ENCODE peak calls at places on chromosomes 6 and 20, in six cellular contexts. P, T, S, O, U and K are unnamed samples.

GRCh38 chr6:21648475-21649050 is 55.0 kb downstream of the SOX4 start:
- DNase-seq in P (no peak), T (no peak), S (no peak), O (no peak), U (no peak), K (no peak)

GRCh38 chr6:167570460-167571400 is 245.8 kb downstream of the TTLL2 start:
- DNase-seq in P (no peak), T (no peak), S (no peak), O (no peak), U (peak; percentile 40), K (no peak)

GRCh38 chr6:99130897-99131873 is 183.4 kb upstream of the FBXL4 start:
- DNase-seq in P (no peak), T (peak; percentile 7), S (no peak), O (no peak), U (no peak), K (no peak)

GRCh38 chr6:36615018-36615761 is 21.0 kb downstream of the SRSF3 start:
- DNase-seq in P (peak; percentile 60), T (peak; percentile 61), S (no peak), O (peak; percentile 39), U (peak; percentile 80), K (no peak)

GRCh38 chr6:7727951-7728854 is 2.3 kb downstream of the BMP6 start:
- DNase-seq in P (peak; percentile 45), T (no peak), S (no peak), O (peak; percentile 44), U (no peak), K (peak; percentile 38)

GRCh38 chr20:53611449-53611894 is 17.8 kb upstream of the ZNF217 start:
- DNase-seq in P (peak; percentile 90), T (no peak), S (no peak), O (no peak), U (peak; percentile 76), K (peak; percentile 37)

GRCh38 chr6:90478789-90479602 is 107.9 kb downstream of the MAP3K7 start:
- DNase-seq in P (peak; percentile 87), T (peak; percentile 83), S (peak; percentile 77), O (peak; percentile 86), U (peak; percentile 95), K (peak; percentile 89)

GRCh38 chr6:20997143-20997792 is 463.0 kb downstream of the CDKAL1 start:
- DNase-seq in P (no peak), T (no peak), S (no peak), O (no peak), U (no peak), K (no peak)

GRCh38 chr6:70706491-70707123 is 38.9 kb downstream of the SMAP1 start:
- DNase-seq in P (peak; percentile 41), T (peak; percentile 20), S (no peak), O (no peak), U (no peak), K (no peak)

GRCh38 chr20:44039741-44040140 is 125.1 kb downstream of the TOX2 start:
- DNase-seq in P (no peak), T (no peak), S (no peak), O (no peak), U (peak; percentile 47), K (no peak)

GRCh38 chr20:57688864-57689263 is 21.0 kb downstream of the PMEPA1 start:
- DNase-seq in P (no peak), T (no peak), S (no peak), O (peak; percentile 63), U (no peak), K (no peak)

GRCh38 chr6:15242503-15242902 is 3.4 kb upstream of the JARID2 start:
- DNase-seq in P (no peak), T (no peak), S (no peak), O (no peak), U (no peak), K (no peak)

GRCh38 chr6:16239090-16239797 is 857 bp downstream of the GMPR start:
- DNase-seq in P (no peak), T (no peak), S (no peak), O (peak; percentile 67), U (peak; percentile 88), K (peak; percentile 70)

GRCh38 chr6:77678048-77678447 is 25.2 kb downstream of the MEI4 start:
- DNase-seq in P (no peak), T (no peak), S (no peak), O (no peak), U (no peak), K (no peak)

GRCh38 chr20:46811328-46812084 is 83.1 kb upstream of the EYA2 start:
- DNase-seq in P (no peak), T (no peak), S (no peak), O (no peak), U (no peak), K (no peak)

GRCh38 chr6:169724554-169725269 is 412 bp upstream of the PHF10 start:
- DNase-seq in P (peak; percentile 38), T (peak; percentile 61), S (no peak), O (peak; percentile 77), U (peak; percentile 72), K (peak; percentile 59)
- TF ChIP-seq EP300 in P (no peak), T (no peak), S (no peak), O (no peak), U (no peak), K (no peak)

GRCh38 chr6:156949376-156949775 is 172.2 kb downstream of the ARID1B start:
- DNase-seq in P (peak; percentile 21), T (no peak), S (no peak), O (no peak), U (no peak), K (no peak)

GRCh38 chr6:156948240-156948639 is 171.1 kb downstream of the ARID1B start:
- DNase-seq in P (no peak), T (no peak), S (no peak), O (no peak), U (no peak), K (no peak)

GRCh38 chr6:156946370-156946936 is 169.3 kb downstream of the ARID1B start:
- DNase-seq in P (no peak), T (no peak), S (no peak), O (no peak), U (no peak), K (no peak)

GRCh38 chr6:156950084-156950483 is 172.9 kb downstream of the ARID1B start:
- DNase-seq in P (no peak), T (no peak), S (no peak), O (no peak), U (no peak), K (no peak)

GRCh38 chr6:156948807-156949206 is 171.6 kb downstream of the ARID1B start:
- DNase-seq in P (peak; percentile 16), T (no peak), S (no peak), O (no peak), U (no peak), K (no peak)
- H3K4me1 ChIP-seq in P (peaks cover 55% of the 10 kb centered on the region), T (peaks cover 20% of the 10 kb centered on the region), S (peaks cover 23% of the 10 kb centered on the region), O (peaks cover 11% of the 10 kb centered on the region), U (peaks cover 54% of the 10 kb centered on the region), K (peaks cover 36% of the 10 kb centered on the region)

DNA sequence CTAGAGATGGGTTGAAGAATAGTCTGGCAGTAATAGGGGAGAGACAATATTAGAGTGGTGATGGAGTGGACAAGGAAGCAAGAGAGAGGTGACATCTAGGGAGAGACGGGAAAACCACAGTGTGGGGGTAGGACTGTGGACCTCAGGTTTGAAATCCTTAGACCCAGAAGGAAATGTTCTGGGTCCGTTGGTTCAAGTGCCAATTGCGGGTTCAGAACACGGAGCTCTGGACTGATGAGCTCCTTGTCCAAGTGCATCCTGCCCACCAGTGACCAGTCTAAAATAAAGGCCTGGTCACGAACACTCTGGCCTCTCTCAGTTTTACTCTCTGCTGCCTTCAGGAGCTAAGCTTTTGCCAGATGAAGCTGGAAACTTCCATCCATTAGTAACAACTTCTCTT is 174.0 kb downstream of the LINC00237 start:
- DNase-seq in P (no peak), T (no peak), S (no peak), O (no peak), U (no peak), K (no peak)
- H3K9me3 ChIP-seq in P (no peaks in the 10 kb centered on the region), T (no peaks in the 10 kb centered on the region), S (no peaks in the 10 kb centered on the region), O (no peaks in the 10 kb centered on the region), U (no peaks in the 10 kb centered on the region), K (no peaks in the 10 kb centered on the region)

GRCh38 chr6:137099689-137100398 is 55.1 kb upstream of the IL20RA start:
- DNase-seq in P (no peak), T (no peak), S (no peak), O (no peak), U (no peak), K (no peak)
- TF ChIP-seq EP300 in P (no peak), T (no peak), S (no peak), O (no peak), U (no peak), K (no peak)